ENCODE peak calls at places on chromosomes 11 and 22, in four cellular contexts. One of them, this sample, is unnamed.
A peak's percentile ranks its signal among the peaks of the same experiment; 100 is the strongest.

GRCh38 chr11:57277845-57278720 is 41.0 kb upstream of the APLNR start:
- DNase-seq in cardiac fibroblast: peak; percentile 90
- DNase-seq in cardiac muscle cell: peak; percentile 92
- DNase-seq in BJ: no peak
- DNase-seq in this sample: peak; percentile 67

GRCh38 chr11:2934057-2934550 is 4.9 kb upstream of the PHLDA2 start:
- DNase-seq in cardiac fibroblast: no peak
- DNase-seq in cardiac muscle cell: no peak
- DNase-seq in BJ: no peak
- DNase-seq in this sample: no peak

GRCh38 chr11:16225623-16226022 is 130.7 kb downstream of the SOX6 start:
- DNase-seq in cardiac fibroblast: no peak
- DNase-seq in cardiac muscle cell: no peak
- DNase-seq in BJ: no peak
- DNase-seq in this sample: no peak

GRCh38 chr11:72013765-72014711 is 15.3 kb downstream of the IL18BP start:
- DNase-seq in cardiac fibroblast: no peak
- DNase-seq in cardiac muscle cell: peak; percentile 26
- DNase-seq in BJ: no peak
- DNase-seq in this sample: no peak

GRCh38 chr11:15889353-15889752 is 467.0 kb downstream of the SOX6 start:
- DNase-seq in cardiac fibroblast: no peak
- DNase-seq in cardiac muscle cell: no peak
- DNase-seq in BJ: no peak
- DNase-seq in this sample: no peak

GRCh38 chr11:22389526-22390282 is 51.5 kb downstream of the SLC17A6 start:
- DNase-seq in cardiac fibroblast: no peak
- DNase-seq in cardiac muscle cell: no peak
- DNase-seq in BJ: no peak
- DNase-seq in this sample: no peak

GRCh38 chr11:62108017-62108750 is 15.6 kb upstream of the INCENP start:
- DNase-seq in cardiac fibroblast: peak; percentile 86
- DNase-seq in cardiac muscle cell: peak; percentile 82
- DNase-seq in BJ: no peak
- DNase-seq in this sample: no peak

GRCh38 chr22:39298194-39298987 is 21.0 kb downstream of the RPL3 start:
- DNase-seq in cardiac fibroblast: no peak
- DNase-seq in cardiac muscle cell: no peak
- DNase-seq in BJ: no peak
- DNase-seq in this sample: no peak

GRCh38 chr11:134574947-134575346 is 162.9 kb upstream of the B3GAT1 start:
- DNase-seq in cardiac fibroblast: no peak
- DNase-seq in cardiac muscle cell: no peak
- DNase-seq in BJ: no peak
- DNase-seq in this sample: no peak

This sample was measured in GM04504.